ENCODE peak calls at places on chromosomes 4 and X, in nine cellular contexts. I is COR-L47, F is NCI-H2107, H is NCI-H69, J is occipital lobe, D is upper lobe of right lung, Q is AG04449, T is NCI-H2081, S is smooth muscle cell of the brain vasculature. V is an unnamed sample.

GRCh38 chrX:103817502-103817901 is 14.6 kb downstream of the RAB9B start:
- DNase-seq in I (no peak), F (peak; percentile 56), H (peak; percentile 39), J (no peak), D (no peak), Q (no peak), T (peak; percentile 61), S (peak; percentile 17), V (peak; percentile 43)

GRCh38 chrX:348461-349117 is 30.0 kb upstream of the GTPBP6 start:
- DNase-seq in I (no peak), F (no peak), H (no peak), J (no peak), D (peak; percentile 28), Q (no peak), T (no peak), S (no peak), V (no peak)

GRCh38 chr4:621296-622070 is 3.9 kb upstream of the PDE6B start:
- DNase-seq in I (no peak), F (no peak), H (no peak), J (no peak), D (no peak), Q (no peak), T (no peak), S (no peak), V (no peak)

GRCh38 chr4:144531841-144532240 is 114.1 kb upstream of the HHIP start:
- DNase-seq in I (no peak), F (no peak), H (no peak), J (no peak), D (no peak), Q (no peak), T (no peak), S (no peak), V (no peak)

GRCh38 chr4:8907596-8908205 is 36.1 kb upstream of the HMX1 start:
- DNase-seq in I (no peak), F (no peak), H (no peak), J (no peak), D (peak; percentile 57), Q (no peak), T (no peak), S (no peak), V (no peak)

GRCh38 chr4:134935320-134935719 is 733.7 kb upstream of the PABPC4L start:
- DNase-seq in I (no peak), F (no peak), H (peak; percentile 33), J (no peak), D (no peak), Q (no peak), T (no peak), S (no peak), V (no peak)

GRCh38 chr4:164039482-164039881 is 545.0 kb downstream of the TMA16 start:
- DNase-seq in I (no peak), F (no peak), H (no peak), J (no peak), D (no peak), Q (no peak), T (no peak), S (no peak), V (no peak)

GRCh38 chr4:53512608-53513007 is 78.7 kb downstream of the LNX1 start:
- DNase-seq in I (no peak), F (no peak), H (no peak), J (no peak), D (no peak), Q (no peak), T (no peak), S (no peak), V (no peak)

GRCh38 chr4:150117629-150118028 is 39.4 kb downstream of the DCLK2 start:
- DNase-seq in I (no peak), F (no peak), H (no peak), J (no peak), D (no peak), Q (no peak), T (no peak), S (no peak), V (no peak)

GRCh38 chrX:109847257-109848187 is 114.5 kb upstream of the ACSL4 start:
- DNase-seq in I (no peak), F (no peak), H (no peak), J (no peak), D (no peak), Q (peak; percentile 80), T (no peak), S (no peak), V (no peak)

GRCh38 chrX:148047216-148047615 is 66.1 kb downstream of the FMR1NB start:
- DNase-seq in I (no peak), F (no peak), H (no peak), J (no peak), D (no peak), Q (no peak), T (no peak), S (no peak), V (no peak)

GRCh38 chr4:47531241-47531953 is 46.3 kb downstream of the ATP10D start:
- DNase-seq in I (no peak), F (no peak), H (no peak), J (peak; percentile 34), D (peak; percentile 48), Q (peak; percentile 73), T (no peak), S (peak; percentile 51), V (no peak)

GRCh38 chr4:166594326-166594946 is 639.9 kb downstream of the SPOCK3 start:
- DNase-seq in I (peak; percentile 69), F (no peak), H (peak; percentile 79), J (no peak), D (no peak), Q (no peak), T (peak; percentile 71), S (peak; percentile 17), V (peak; percentile 38)

GRCh38 chr4:17554568-17554967 is 22.4 kb upstream of the LAP3 start:
- DNase-seq in I (no peak), F (no peak), H (no peak), J (no peak), D (no peak), Q (no peak), T (no peak), S (no peak), V (no peak)

GRCh38 chrX:139787601-139788000 is 79.6 kb upstream of the MCF2 start:
- DNase-seq in I (no peak), F (no peak), H (no peak), J (no peak), D (no peak), Q (no peak), T (no peak), S (no peak), V (no peak)

GRCh38 chrX:131264053-131264452 is 25.1 kb downstream of the IGSF1 start:
- DNase-seq in I (no peak), F (no peak), H (no peak), J (no peak), D (no peak), Q (no peak), T (no peak), S (no peak), V (no peak)

GRCh38 chr4:118033148-118034060 is 882 bp upstream of the NDST3 start:
- DNase-seq in I (peak; percentile 73), F (no peak), H (peak; percentile 87), J (peak; percentile 34), D (peak; percentile 77), Q (no peak), T (peak; percentile 31), S (no peak), V (peak; percentile 33)

GRCh38 chrX:151596282-151596681 is 32.8 kb downstream of the PASD1 start:
- DNase-seq in I (no peak), F (no peak), H (no peak), J (no peak), D (no peak), Q (no peak), T (no peak), S (no peak), V (no peak)

GRCh38 chrX:57583477-57583876 is 8.3 kb upstream of the ZXDB start:
- DNase-seq in I (no peak), F (no peak), H (no peak), J (no peak), D (no peak), Q (no peak), T (no peak), S (no peak), V (no peak)

GRCh38 chrX:7108995-7109634 is 38.4 kb upstream of the STS start:
- DNase-seq in I (no peak), F (no peak), H (peak; percentile 27), J (no peak), D (no peak), Q (no peak), T (no peak), S (no peak), V (no peak)

GRCh38 chrX:118534716-118535493 is 39.3 kb downstream of the DOCK11 start:
- DNase-seq in I (no peak), F (no peak), H (peak; percentile 4), J (no peak), D (no peak), Q (no peak), T (no peak), S (no peak), V (no peak)

GRCh38 chr4:3202836-3203820 is 45.8 kb upstream of the MSANTD1 start:
- DNase-seq in I (no peak), F (no peak), H (no peak), J (no peak), D (no peak), Q (no peak), T (no peak), S (no peak), V (no peak)

GRCh38 chr4:7124643-7125442 is 57.0 kb upstream of the GRPEL1 start:
- DNase-seq in I (no peak), F (no peak), H (peak; percentile 56), J (no peak), D (no peak), Q (peak; percentile 37), T (no peak), S (peak; percentile 75), V (peak; percentile 33)

GRCh38 chr4:83831588-83831987 is 295.7 kb downstream of the GPAT3 start:
- DNase-seq in I (no peak), F (no peak), H (no peak), J (no peak), D (no peak), Q (no peak), T (no peak), S (no peak), V (no peak)

GRCh38 chrX:154655346-154655745 is 2.0 kb upstream of the CTAG2 start:
- DNase-seq in I (no peak), F (no peak), H (no peak), J (no peak), D (no peak), Q (no peak), T (no peak), S (no peak), V (no peak)

GRCh38 chr4:115906428-115906827 is 793.0 kb upstream of the NDST4 start:
- DNase-seq in I (no peak), F (no peak), H (no peak), J (no peak), D (no peak), Q (no peak), T (no peak), S (no peak), V (no peak)

GRCh38 chrX:111854778-111855490 is 21.0 kb upstream of the TRPC5OS start:
- DNase-seq in I (no peak), F (no peak), H (peak; percentile 25), J (no peak), D (no peak), Q (no peak), T (no peak), S (no peak), V (no peak)

GRCh38 chr4:26782168-26782829 is 78.3 kb upstream of the STIM2 start:
- DNase-seq in I (no peak), F (no peak), H (no peak), J (no peak), D (no peak), Q (no peak), T (no peak), S (no peak), V (no peak)

GRCh38 chr4:84967292-84967651 is 782 bp upstream of the WDFY3 start:
- DNase-seq in I (no peak), F (no peak), H (no peak), J (no peak), D (no peak), Q (no peak), T (no peak), S (no peak), V (no peak)

GRCh38 chr4:151182455-151182854 is 83.0 kb downstream of the RPS3A start:
- DNase-seq in I (no peak), F (no peak), H (no peak), J (no peak), D (no peak), Q (no peak), T (no peak), S (no peak), V (no peak)

GRCh38 chr4:176902710-176903323 is 110.1 kb upstream of the VEGFC start:
- DNase-seq in I (no peak), F (no peak), H (no peak), J (no peak), D (no peak), Q (peak; percentile 90), T (no peak), S (no peak), V (no peak)